ENCODE peak calls at places on chromosomes 5 and 9, in seven cellular contexts. I is body of pancreas; H is psoas muscle; E is fibroblast of lung; L is CD4-positive, alpha-beta T cell; U is GM10248; J is IMR-90. P is an unnamed sample.

GRCh38 chr9:85872444-85872843 is 68.5 kb upstream of the NAA35 start:
- DNase-seq in I (no peak), H (no peak), E (no peak), L (no peak), U (no peak), J (no peak), P (no peak)

GRCh38 chr5:27947088-27947487 is 908.7 kb upstream of the CDH9 start:
- DNase-seq in I (no peak), H (no peak), E (no peak), L (no peak), U (no peak), J (no peak), P (no peak)

GRCh38 chr5:144072518-144072927 is 97.9 kb downstream of the YIPF5 start:
- DNase-seq in I (no peak), H (no peak), E (peak; percentile 29), L (no peak), U (no peak), J (peak; percentile 84), P (no peak)

GRCh38 chr5:27598576-27598975 is 560.2 kb upstream of the CDH9 start:
- DNase-seq in I (no peak), H (no peak), E (no peak), L (no peak), U (no peak), J (no peak), P (no peak)

GRCh38 chr5:34929720-34930526 is 564 bp downstream of the DNAJC21 start:
- DNase-seq in I (peak; percentile 89), H (peak; percentile 96), E (peak; percentile 77), L (peak; percentile 79), U (peak; percentile 89), J (peak; percentile 66), P (peak; percentile 73)

GRCh38 chr9:92164490-92164889 is 49.3 kb upstream of the SPTLC1 start:
- DNase-seq in I (no peak), H (no peak), E (no peak), L (no peak), U (no peak), J (peak; percentile 30), P (no peak)

GRCh38 chr9:72185561-72185960 is 36.3 kb downstream of the GDA start:
- DNase-seq in I (no peak), H (no peak), E (no peak), L (no peak), U (no peak), J (no peak), P (no peak)

GRCh38 chr5:59729820-59730219 is 163.7 kb downstream of the PDE4D start:
- DNase-seq in I (no peak), H (no peak), E (no peak), L (no peak), U (no peak), J (no peak), P (no peak)

GRCh38 chr5:181224390-181225234 is 1.5 kb downstream of the TRIM41 start:
- DNase-seq in I (no peak), H (peak; percentile 67), E (no peak), L (no peak), U (no peak), J (no peak), P (peak; percentile 41)

GRCh38 chr9:113876806-113877236 is 712 bp downstream of the ZNF618 start:
- DNase-seq in I (no peak), H (no peak), E (peak; percentile 56), L (no peak), U (no peak), J (peak; percentile 27), P (no peak)

GRCh38 chr5:147412561-147412960 is 97.3 kb downstream of the DPYSL3 start:
- DNase-seq in I (no peak), H (no peak), E (no peak), L (no peak), U (no peak), J (no peak), P (no peak)

GRCh38 chr9:116074658-116075057 is 78.9 kb upstream of the PAPPA start:
- DNase-seq in I (no peak), H (no peak), E (peak; percentile 67), L (no peak), U (no peak), J (peak; percentile 74), P (no peak)

GRCh38 chr5:127684722-127685467 is 18.3 kb upstream of the CCDC192 start:
- DNase-seq in I (no peak), H (no peak), E (no peak), L (no peak), U (no peak), J (no peak), P (no peak)

GRCh38 chr9:133461975-133462374 is 2.2 kb downstream of the CACFD1 start:
- DNase-seq in I (no peak), H (no peak), E (no peak), L (no peak), U (no peak), J (no peak), P (no peak)

GRCh38 chr9:134724231-134724911 is 82.8 kb downstream of the COL5A1 start:
- DNase-seq in I (no peak), H (peak; percentile 89), E (peak; percentile 65), L (no peak), U (no peak), J (peak; percentile 55), P (no peak)

GRCh38 chr5:179421156-179421895 is 76.1 kb upstream of the ADAMTS2 start:
- DNase-seq in I (no peak), H (no peak), E (no peak), L (no peak), U (no peak), J (no peak), P (no peak)

GRCh38 chr5:64384761-64385160 is 121.1 kb upstream of the RGS7BP start:
- DNase-seq in I (no peak), H (no peak), E (peak; percentile 1), L (no peak), U (peak; percentile 9), J (no peak), P (no peak)

GRCh38 chr5:17077447-17078233 is 139.8 kb upstream of the BASP1 start:
- DNase-seq in I (no peak), H (no peak), E (no peak), L (no peak), U (no peak), J (no peak), P (no peak)

GRCh38 chr9:19618816-19619215 is 170.0 kb downstream of the SLC24A2 start:
- DNase-seq in I (no peak), H (no peak), E (no peak), L (no peak), U (no peak), J (no peak), P (no peak)

GRCh38 chr9:109868722-109869121 is 88.7 kb downstream of the PALM2AKAP2 start:
- DNase-seq in I (no peak), H (no peak), E (no peak), L (no peak), U (no peak), J (no peak), P (no peak)

GRCh38 chr9:122261469-122261881 is 3.2 kb downstream of the RBM18 start:
- DNase-seq in I (peak; percentile 49), H (peak; percentile 79), E (peak; percentile 71), L (no peak), U (no peak), J (peak; percentile 67), P (no peak)

GRCh38 chr5:19608434-19608833 is 379.6 kb downstream of the CDH18 start:
- DNase-seq in I (no peak), H (no peak), E (peak; percentile 34), L (no peak), U (no peak), J (no peak), P (no peak)

GRCh38 chr9:134492721-134493470 is 148.7 kb upstream of the COL5A1 start:
- DNase-seq in I (no peak), H (no peak), E (no peak), L (peak; percentile 2), U (no peak), J (no peak), P (peak; percentile 9)

GRCh38 chr9:7360513-7360912 is 439.1 kb downstream of the DMAC1 start:
- DNase-seq in I (no peak), H (no peak), E (no peak), L (no peak), U (no peak), J (no peak), P (no peak)
- TF ChIP-seq CTCF in I (no peak), H (no peak), E (no peak), L (no peak), U (no peak), J (no peak), P (no peak)

DNA sequence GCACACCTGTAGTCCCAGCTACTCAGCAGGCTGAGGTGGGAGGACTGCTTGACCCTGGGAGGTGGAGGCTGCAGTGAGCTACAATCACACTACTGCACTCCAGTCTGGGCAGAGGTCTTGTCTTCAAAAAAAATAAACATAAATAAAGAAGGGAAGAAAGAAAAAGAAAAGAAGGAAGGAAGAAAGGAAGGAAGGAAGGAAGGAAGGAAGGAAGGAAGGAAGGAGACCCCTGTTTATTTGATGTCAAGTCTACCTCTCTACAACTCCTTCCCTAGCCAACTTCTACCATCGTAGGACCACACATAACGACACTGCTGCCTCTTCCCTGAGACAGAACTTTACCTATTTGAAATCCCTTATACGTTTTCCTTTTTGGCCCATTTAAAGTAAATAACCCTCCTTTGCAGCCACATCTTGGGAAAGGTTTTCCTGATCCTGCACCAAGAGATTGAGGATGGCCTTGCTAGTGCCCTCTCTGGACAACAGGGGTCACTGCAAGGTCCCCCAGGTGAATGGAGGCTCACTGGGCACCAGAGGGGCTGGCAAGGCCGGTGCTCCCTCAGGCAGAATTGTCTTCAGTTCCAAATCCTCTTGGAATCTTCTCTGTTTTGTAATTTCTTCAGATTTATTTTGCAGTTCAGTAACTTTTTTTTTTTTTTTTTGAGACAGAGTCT is 10.5 kb downstream of the RPS14 start:
- DNase-seq in I (peak; percentile 32), H (no peak), E (no peak), L (no peak), U (no peak), J (no peak), P (no peak)
- TF ChIP-seq CTCF in I (peak; percentile 44), H (peak; percentile 33), E (peak; percentile 39), L (peak; percentile 24), U (peak; percentile 43), J (peak; percentile 47), P (no peak)

GRCh38 chr5:162248107-162248713 is 180.6 kb downstream of the GABRG2 start:
- DNase-seq in I (no peak), H (no peak), E (no peak), L (no peak), U (no peak), J (no peak), P (no peak)
- TF ChIP-seq CTCF in I (peak; percentile 12), H (no peak), E (no peak), L (no peak), U (no peak), J (no peak), P (no peak)

GRCh38 chr5:170228756-170229459 is 3.9 kb upstream of the C5orf58 start:
- DNase-seq in I (no peak), H (no peak), E (no peak), L (no peak), U (no peak), J (no peak), P (no peak)

GRCh38 chr5:170225326-170226137 is 7.3 kb upstream of the C5orf58 start:
- DNase-seq in I (peak; percentile 68), H (peak; percentile 78), E (peak; percentile 69), L (peak; percentile 66), U (peak; percentile 71), J (peak; percentile 39), P (no peak)

GRCh38 chr5:170223906-170224305 is 8.9 kb upstream of the C5orf58 start:
- DNase-seq in I (no peak), H (no peak), E (no peak), L (no peak), U (no peak), J (no peak), P (no peak)

GRCh38 chr5:170226138-170226435 is 6.7 kb upstream of the C5orf58 start:
- DNase-seq in I (no peak), H (no peak), E (no peak), L (no peak), U (no peak), J (no peak), P (no peak)

GRCh38 chr5:170226661-170227060 is 6.1 kb upstream of the C5orf58 start:
- DNase-seq in I (no peak), H (no peak), E (no peak), L (no peak), U (no peak), J (no peak), P (no peak)
- TF ChIP-seq CTCF in I (no peak), H (no peak), E (no peak), L (no peak), U (no peak), J (no peak), P (no peak)